ENCODE peak calls at places on chromosomes 6 and 20, in five cellular contexts. L is H54, G is cardiac fibroblast, K is progenitor cell of endocrine pancreas, U is COR-L47. O is an unnamed sample.

GRCh38 chr6:148657053-148657452 is 89.8 kb upstream of the UST start:
- DNase-seq in L (no peak), G (peak; percentile 95), K (no peak), U (no peak), O (no peak)

GRCh38 chr6:28424163-28424562 is 19.1 kb downstream of the ZSCAN23 start:
- DNase-seq in L (no peak), G (no peak), K (no peak), U (no peak), O (no peak)

GRCh38 chr20:13140775-13141174 is 80.3 kb upstream of the ISM1 start:
- DNase-seq in L (no peak), G (no peak), K (no peak), U (no peak), O (no peak)

GRCh38 chr6:37242429-37243052 is 15.0 kb upstream of the TBC1D22B start:
- DNase-seq in L (peak; percentile 42), G (peak; percentile 98), K (no peak), U (no peak), O (no peak)

GRCh38 chr6:169075211-169075621 is 178.4 kb downstream of the THBS2 start:
- DNase-seq in L (no peak), G (peak; percentile 94), K (no peak), U (no peak), O (no peak)

GRCh38 chr20:57500941-57501340 is 24.0 kb downstream of the CTCFL start:
- DNase-seq in L (no peak), G (no peak), K (no peak), U (no peak), O (no peak)

GRCh38 chr20:35021063-35021462 is 65.4 kb downstream of the MYH7B start:
- DNase-seq in L (no peak), G (peak; percentile 50), K (no peak), U (no peak), O (no peak)

GRCh38 chr6:7805088-7805756 is 79.3 kb downstream of the BMP6 start:
- DNase-seq in L (no peak), G (no peak), K (no peak), U (no peak), O (no peak)

GRCh38 chr20:62732356-62732755 is 23.7 kb downstream of the NTSR1 start:
- DNase-seq in L (no peak), G (no peak), K (no peak), U (no peak), O (no peak)

GRCh38 chr20:52279667-52280180 is 88.1 kb upstream of the ZFP64 start:
- DNase-seq in L (no peak), G (peak; percentile 84), K (no peak), U (no peak), O (no peak)

GRCh38 chr20:45163071-45163803 is 11.5 kb upstream of the PI3 start:
- DNase-seq in L (no peak), G (no peak), K (no peak), U (no peak), O (no peak)

GRCh38 chr6:132209351-132209750 is 191.9 kb downstream of the MOXD1 start:
- DNase-seq in L (no peak), G (no peak), K (no peak), U (no peak), O (no peak)

GRCh38 chr6:104860221-104860620 is 502 bp upstream of the HACE1 start:
- DNase-seq in L (no peak), G (no peak), K (no peak), U (no peak), O (no peak)

GRCh38 chr20:6663104-6663503 is 104.4 kb upstream of the BMP2 start:
- DNase-seq in L (no peak), G (no peak), K (no peak), U (no peak), O (no peak)

GRCh38 chr6:71733970-71734899 is 152.1 kb upstream of the RIMS1 start:
- DNase-seq in L (no peak), G (no peak), K (no peak), U (no peak), O (no peak)

GRCh38 chr20:7379621-7380220 is 560.5 kb downstream of the HAO1 start:
- DNase-seq in L (no peak), G (no peak), K (no peak), U (no peak), O (no peak)

GRCh38 chr6:53347250-53347920 is 1.4 kb downstream of the ELOVL5 start:
- DNase-seq in L (no peak), G (peak; percentile 49), K (no peak), U (no peak), O (peak; percentile 16)

GRCh38 chr6:167565884-167566491 is 241.1 kb downstream of the TTLL2 start:
- DNase-seq in L (no peak), G (peak; percentile 69), K (no peak), U (no peak), O (no peak)

GRCh38 chr6:143896096-143896880 is 32.0 kb downstream of the ZC2HC1B start:
- DNase-seq in L (no peak), G (no peak), K (no peak), U (no peak), O (no peak)

GRCh38 chr6:8238772-8239683 is 136.7 kb upstream of the EEF1E1 start:
- DNase-seq in L (no peak), G (no peak), K (no peak), U (no peak), O (no peak)

O was measured in NCI-H2227 treated with DMSO at 0.1 percent for 48 hours.